ENCODE peak calls at places on chromosomes 3 and 15, in nine cellular contexts. N, Y, S, V, D, L, J, T and G are unnamed samples.

GRCh38 chr15:76338555-76339301 is 2.2 kb downstream of the ISL2 start:
- DNase-seq in Y (no peak), S (no peak), L (no peak), N (no peak), D (no peak), V (no peak), T (peak), J (no peak), G (no peak)

GRCh38 chr3:101532783-101533602 is 20.0 kb upstream of the SENP7 start:
- DNase-seq in D (no peak), V (no peak), J (no peak), N (no peak), Y (no peak), T (no peak), S (no peak), L (peak), G (no peak)

GRCh38 chr15:55420171-55420871 is 12.0 kb downstream of the PIERCE2 start:
- DNase-seq in J (no peak), V (no peak), T (no peak), L (no peak), N (no peak), S (no peak), D (no peak), Y (no peak), G (no peak)

GRCh38 chr3:184568918-184569829 is 7.6 kb downstream of the EPHB3 start:
- DNase-seq in N (peak), T (no peak), V (peak), S (peak), Y (peak), J (peak), D (peak), L (peak), G (peak)

GRCh38 chr3:57652203-57652602 is 40.7 kb downstream of the DENND6A start:
- DNase-seq in S (no peak), V (no peak), J (peak), Y (no peak), T (no peak), N (no peak), L (no peak), D (no peak), G (no peak)

GRCh38 chr3:122100591-122101491 is 45.7 kb downstream of the CD86 start:
- DNase-seq in V (no peak), N (no peak), L (no peak), Y (no peak), J (peak), T (peak), D (no peak), S (no peak), G (no peak)

GRCh38 chr3:79148786-79149185 is 619.0 kb downstream of the ROBO1 start:
- DNase-seq in S (no peak), Y (no peak), L (no peak), V (no peak), D (no peak), J (peak), T (no peak), N (no peak), G (no peak)

GRCh38 chr3:31077021-31077601 is 182.7 kb upstream of the GADL1 start:
- DNase-seq in T (no peak), S (peak), V (no peak), N (peak), J (peak), L (peak), Y (no peak), D (peak), G (no peak)

GRCh38 chr15:25181290-25182097 is 226.7 kb downstream of the SNRPN start:
- DNase-seq in D (no peak), J (no peak), N (no peak), T (no peak), L (no peak), S (no peak), V (peak), Y (peak), G (peak)

GRCh38 chr3:138854204-138854603 is 19.5 kb upstream of the PIK3CB start:
- DNase-seq in D (no peak), V (no peak), Y (no peak), T (no peak), N (no peak), S (no peak), L (no peak), J (no peak), G (no peak)

GRCh38 chr3:52871761-52872160 is 25.6 kb downstream of the STIMATE start:
- DNase-seq in D (no peak), L (no peak), N (no peak), V (no peak), S (no peak), J (no peak), T (no peak), Y (no peak), G (no peak)

GRCh38 chr3:52874869-52875588 is 22.3 kb downstream of the STIMATE start:
- DNase-seq in Y (peak), T (no peak), V (no peak), N (no peak), J (no peak), L (no peak), D (no peak), S (no peak), G (no peak)

GRCh38 chr3:52874160-52874701 is 23.1 kb downstream of the STIMATE start:
- DNase-seq in J (no peak), N (no peak), D (no peak), T (no peak), L (no peak), S (no peak), Y (no peak), V (no peak), G (no peak)

GRCh38 chr3:52872245-52872644 is 25.1 kb downstream of the STIMATE start:
- DNase-seq in J (no peak), L (no peak), T (no peak), D (no peak), N (no peak), V (no peak), S (no peak), Y (no peak), G (no peak)

DNA sequence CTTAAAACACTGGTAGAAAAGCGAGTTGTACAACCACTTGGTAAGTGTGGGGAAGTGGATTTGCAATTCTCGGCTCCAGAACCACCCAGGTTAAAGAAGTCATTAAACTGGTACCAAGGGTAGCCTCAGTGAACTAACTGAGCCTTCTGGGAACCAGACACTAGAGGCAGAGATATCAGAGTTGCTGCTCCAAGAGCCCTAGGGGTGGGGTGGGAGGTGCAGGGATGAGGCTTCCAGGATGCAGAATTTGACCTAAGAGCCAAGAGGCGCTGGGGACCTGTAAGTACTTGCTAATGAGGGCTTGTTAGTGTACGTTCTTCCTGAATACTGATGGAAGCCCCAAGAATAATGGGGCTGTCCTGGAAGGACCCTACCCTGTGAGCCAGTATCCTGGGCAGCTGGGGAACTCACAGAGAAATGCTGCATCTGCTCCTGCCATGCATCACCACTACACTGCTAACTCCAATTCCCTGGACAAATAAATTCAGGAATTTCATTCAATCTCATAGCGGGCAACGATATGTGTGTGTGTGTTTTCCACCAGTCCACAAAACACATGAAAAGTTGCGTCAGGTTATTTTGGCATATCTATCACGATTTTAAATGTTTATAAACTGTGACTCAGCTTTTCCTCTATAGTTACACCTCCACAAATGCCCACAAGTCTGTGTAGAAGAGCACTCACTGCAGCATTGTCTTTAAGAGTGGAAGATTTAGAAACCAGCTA is 23.8 kb downstream of the STIMATE start:
- DNase-seq in S (peak), J (peak), V (no peak), D (peak), Y (no peak), L (no peak), T (no peak), N (peak), G (peak)
- TF ChIP-seq CTCF in S (peak), J (peak), V (no peak), D (no peak), Y (no peak), L (no peak), T (no peak), N (no peak), G (no peak)

GRCh38 chr3:181935915-181936314 is 224.2 kb downstream of the SOX2 start:
- DNase-seq in J (no peak), T (no peak), V (no peak), N (no peak), D (no peak), S (no peak), Y (no peak), L (no peak), G (no peak)
- TF ChIP-seq CTCF in J (no peak), T (no peak), V (no peak), N (no peak), D (no peak), S (no peak), Y (no peak), L (no peak), G (no peak)

GRCh38 chr3:126035362-126036050 is 48.4 kb downstream of the SLC41A3 start:
- DNase-seq in D (no peak), V (no peak), N (no peak), J (no peak), L (no peak), Y (no peak), S (no peak), T (no peak), G (no peak)
- TF ChIP-seq CTCF in D (no peak), V (no peak), N (no peak), J (no peak), L (no peak), Y (no peak), S (no peak), T (no peak), G (no peak)

GRCh38 chr3:150723946-150724345 is 20.2 kb upstream of the ERICH6 start:
- DNase-seq in D (no peak), J (no peak), T (no peak), V (no peak), N (no peak), Y (no peak), L (no peak), S (no peak), G (no peak)

GRCh38 chr3:150722267-150722666 is 18.5 kb upstream of the ERICH6 start:
- DNase-seq in J (no peak), L (no peak), N (no peak), T (no peak), D (no peak), S (no peak), V (no peak), Y (no peak), G (no peak)

GRCh38 chr3:150720444-150720843 is 16.7 kb upstream of the ERICH6 start:
- DNase-seq in T (no peak), J (no peak), V (no peak), N (no peak), L (no peak), Y (no peak), S (no peak), D (no peak), G (no peak)

GRCh38 chr3:150725548-150725947 is 21.8 kb upstream of the ERICH6 start:
- DNase-seq in L (peak), T (no peak), V (no peak), D (no peak), J (no peak), N (no peak), Y (no peak), S (no peak), G (no peak)

DNA sequence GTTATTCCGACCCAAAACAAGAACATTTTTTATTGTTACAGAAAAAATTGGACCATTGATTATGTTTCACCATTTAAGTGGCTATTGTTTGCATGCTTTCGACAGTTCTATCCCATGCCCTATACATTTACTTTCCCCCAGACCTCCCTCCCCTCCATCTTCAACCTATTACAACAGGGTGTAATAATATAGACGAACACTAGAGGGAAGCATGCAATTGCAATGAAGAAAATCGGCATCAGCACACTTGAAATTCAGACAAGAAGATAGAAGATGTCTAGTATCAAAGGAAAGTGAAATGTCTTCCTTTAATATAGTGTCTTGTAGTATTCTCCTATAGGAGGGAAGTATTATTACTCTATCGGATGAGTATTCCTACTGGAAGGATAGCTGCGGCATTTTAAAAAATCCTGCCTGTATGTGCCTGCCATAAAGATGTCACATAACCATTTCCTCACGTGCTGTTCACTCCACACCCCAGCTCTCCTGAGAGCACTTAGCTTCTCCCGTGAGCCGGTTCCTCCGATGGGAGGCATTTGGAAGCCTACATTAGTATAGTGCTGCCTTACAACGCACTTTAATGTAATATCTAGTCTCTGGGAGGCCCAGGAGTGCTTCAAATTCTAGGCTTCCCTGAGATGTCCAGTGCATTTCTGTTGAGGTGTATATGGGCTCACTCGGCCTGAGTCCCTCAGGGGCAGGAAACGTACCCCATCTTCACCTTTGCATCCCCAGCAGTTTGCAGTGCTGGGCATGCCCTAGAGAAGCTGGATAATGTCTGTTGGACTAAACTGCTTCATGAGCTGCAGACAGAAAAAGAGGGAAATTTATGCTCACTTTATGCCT is 17.8 kb upstream of the ERICH6 start:
- DNase-seq in L (peak), D (no peak), V (no peak), S (peak), J (peak), N (peak), Y (no peak), T (peak), G (peak)
- TF ChIP-seq CTCF in L (peak), D (peak), V (peak), S (peak), J (peak), N (peak), Y (peak), T (peak), G (peak)

DNA sequence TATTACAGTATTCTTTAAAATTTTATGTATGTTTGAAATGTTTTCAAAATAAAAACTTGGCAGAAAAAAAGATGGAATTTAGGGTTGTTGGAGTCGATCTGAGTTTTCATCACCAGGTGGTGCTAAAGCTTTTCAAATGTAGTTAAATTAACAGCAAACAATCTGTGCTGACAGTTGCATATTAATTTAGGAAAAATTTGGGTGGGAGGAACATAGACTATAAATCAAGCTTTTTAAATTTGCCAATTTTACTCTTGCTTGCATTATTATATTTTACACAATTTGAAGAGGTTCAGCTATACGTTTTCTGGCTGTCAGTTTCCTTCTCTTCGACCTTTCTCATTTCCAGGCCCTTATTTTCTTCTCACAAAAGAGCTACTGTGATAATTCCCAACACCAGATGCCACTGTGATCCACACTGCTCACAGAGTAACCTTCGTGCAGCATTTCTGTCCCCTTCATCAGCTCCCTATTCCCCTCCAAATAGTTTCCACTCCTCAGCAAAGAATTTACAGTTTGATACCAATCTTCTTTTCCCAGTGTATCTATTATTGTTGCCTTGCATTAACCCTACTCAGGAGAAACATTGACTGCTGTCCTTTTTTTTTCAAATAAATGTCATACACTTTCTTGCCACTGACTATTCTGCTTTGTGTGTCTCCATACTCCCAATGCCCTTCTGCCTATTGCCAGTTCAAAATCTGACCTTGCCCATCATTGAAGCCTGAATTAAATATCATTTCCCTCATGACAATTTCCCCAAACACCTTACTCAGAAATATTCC is 53.4 kb upstream of the EIF5A2 start:
- DNase-seq in D (peak), J (peak), N (peak), T (no peak), Y (no peak), V (no peak), L (peak), S (peak), G (no peak)
- TF ChIP-seq CTCF in D (peak), J (peak), N (peak), T (peak), Y (peak), V (peak), L (peak), S (peak), G (peak)

DNA sequence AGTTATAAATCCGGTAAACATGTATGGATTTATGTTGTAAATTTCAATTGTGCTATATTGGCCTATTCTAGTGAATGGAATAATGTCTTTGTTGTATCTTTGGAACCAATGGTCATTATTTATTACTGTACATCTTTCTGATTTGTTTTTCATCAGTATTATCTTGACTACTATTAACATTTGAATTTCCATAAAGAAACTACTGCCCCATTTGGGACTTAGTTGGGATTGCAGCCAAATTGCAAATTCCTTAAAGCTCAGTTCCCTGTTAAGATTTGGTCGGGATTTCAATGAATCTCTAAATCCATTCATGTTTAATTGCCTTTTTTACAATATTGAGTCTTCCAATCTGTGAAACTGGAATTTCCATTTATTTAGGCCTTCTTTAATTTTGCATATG is 822.4 kb upstream of the CADM2 start:
- DNase-seq in N (peak), V (no peak), T (no peak), S (no peak), Y (no peak), J (peak), L (no peak), D (no peak), G (no peak)
- TF ChIP-seq CTCF in N (peak), V (no peak), T (no peak), S (no peak), Y (no peak), J (no peak), L (no peak), D (no peak), G (no peak)